ENCODE peak calls at places on chromosomes 1 and 21, in eight cellular contexts. One of them, this sample, is unnamed.
A peak's percentile ranks its signal among the peaks of the same experiment; 100 is the strongest.

GRCh38 chr1:30518186-30518585 is 205.2 kb downstream of the MATN1 start:
- DNase-seq in cardiac muscle cell: no peak
- DNase-seq in MM.1S: no peak
- DNase-seq in Karpas-422: no peak
- DNase-seq in CD8-positive, alpha-beta memory T cell: no peak
- DNase-seq in ovary: peak; percentile 5
- DNase-seq in fibroblast of lung: no peak
- DNase-seq in heart left ventricle: peak; percentile 9
- DNase-seq in this sample: no peak

GRCh38 chr1:50452700-50453099 is 29.5 kb upstream of the DMRTA2 start:
- DNase-seq in Karpas-422: no peak
- DNase-seq in CD8-positive, alpha-beta memory T cell: no peak
- DNase-seq in fibroblast of lung: no peak
- DNase-seq in cardiac muscle cell: no peak
- DNase-seq in heart left ventricle: no peak
- DNase-seq in MM.1S: no peak
- DNase-seq in ovary: no peak
- DNase-seq in this sample: no peak

GRCh38 chr1:87642581-87643129 is 314.0 kb downstream of the LMO4 start:
- DNase-seq in ovary: no peak
- DNase-seq in CD8-positive, alpha-beta memory T cell: no peak
- DNase-seq in MM.1S: peak; percentile 79
- DNase-seq in fibroblast of lung: peak; percentile 13
- DNase-seq in cardiac muscle cell: peak; percentile 61
- DNase-seq in Karpas-422: no peak
- DNase-seq in heart left ventricle: no peak
- DNase-seq in this sample: no peak

GRCh38 chr1:23824711-23825075 is 536 bp downstream of the HMGCL start:
- DNase-seq in heart left ventricle: no peak
- DNase-seq in MM.1S: no peak
- DNase-seq in fibroblast of lung: peak; percentile 6
- DNase-seq in CD8-positive, alpha-beta memory T cell: no peak
- DNase-seq in cardiac muscle cell: peak; percentile 13
- DNase-seq in Karpas-422: no peak
- DNase-seq in ovary: no peak
- DNase-seq in this sample: no peak

GRCh38 chr1:203080456-203080855 is 5.4 kb downstream of the MYOG start:
- DNase-seq in fibroblast of lung: no peak
- DNase-seq in cardiac muscle cell: no peak
- DNase-seq in heart left ventricle: no peak
- DNase-seq in MM.1S: no peak
- DNase-seq in ovary: no peak
- DNase-seq in CD8-positive, alpha-beta memory T cell: no peak
- DNase-seq in Karpas-422: no peak
- DNase-seq in this sample: no peak

GRCh38 chr1:167357305-167357704 is 136.6 kb downstream of the POU2F1 start:
- DNase-seq in cardiac muscle cell: no peak
- DNase-seq in ovary: no peak
- DNase-seq in heart left ventricle: no peak
- DNase-seq in CD8-positive, alpha-beta memory T cell: no peak
- DNase-seq in MM.1S: no peak
- DNase-seq in Karpas-422: peak; percentile 70
- DNase-seq in fibroblast of lung: no peak
- DNase-seq in this sample: no peak

GRCh38 chr21:45381036-45381787 is 23.8 kb upstream of the COL18A1 start:
- DNase-seq in Karpas-422: no peak
- DNase-seq in heart left ventricle: peak; percentile 12
- DNase-seq in CD8-positive, alpha-beta memory T cell: no peak
- DNase-seq in fibroblast of lung: no peak
- DNase-seq in cardiac muscle cell: no peak
- DNase-seq in MM.1S: no peak
- DNase-seq in ovary: peak; percentile 37
- DNase-seq in this sample: peak; percentile 45

GRCh38 chr21:32335601-32336575 is 37.2 kb downstream of the MRAP start:
- DNase-seq in ovary: no peak
- DNase-seq in CD8-positive, alpha-beta memory T cell: no peak
- DNase-seq in heart left ventricle: no peak
- DNase-seq in cardiac muscle cell: no peak
- DNase-seq in fibroblast of lung: peak; percentile 61
- DNase-seq in MM.1S: no peak
- DNase-seq in Karpas-422: no peak
- DNase-seq in this sample: no peak

GRCh38 chr1:168084396-168085231 is 52.1 kb downstream of the GPR161 start:
- DNase-seq in cardiac muscle cell: peak; percentile 75
- DNase-seq in heart left ventricle: peak; percentile 66
- DNase-seq in Karpas-422: peak; percentile 87
- DNase-seq in fibroblast of lung: peak; percentile 12
- DNase-seq in CD8-positive, alpha-beta memory T cell: peak; percentile 42
- DNase-seq in ovary: peak; percentile 83
- DNase-seq in MM.1S: peak; percentile 64
- DNase-seq in this sample: no peak

GRCh38 chr1:119743308-119743707 is 25.4 kb downstream of the HMGCS2 start:
- DNase-seq in MM.1S: no peak
- DNase-seq in CD8-positive, alpha-beta memory T cell: no peak
- DNase-seq in Karpas-422: no peak
- DNase-seq in ovary: no peak
- DNase-seq in heart left ventricle: no peak
- DNase-seq in cardiac muscle cell: no peak
- DNase-seq in fibroblast of lung: no peak
- DNase-seq in this sample: no peak

GRCh38 chr1:21661886-21662285 is 7.3 kb downstream of the RAP1GAP start:
- DNase-seq in Karpas-422: no peak
- DNase-seq in MM.1S: no peak
- DNase-seq in heart left ventricle: no peak
- DNase-seq in cardiac muscle cell: no peak
- DNase-seq in ovary: no peak
- DNase-seq in fibroblast of lung: no peak
- DNase-seq in CD8-positive, alpha-beta memory T cell: no peak
- DNase-seq in this sample: no peak

GRCh38 chr21:14684071-14684470 is 138.0 kb upstream of the SAMSN1 start:
- DNase-seq in ovary: no peak
- DNase-seq in MM.1S: no peak
- DNase-seq in CD8-positive, alpha-beta memory T cell: no peak
- DNase-seq in fibroblast of lung: no peak
- DNase-seq in cardiac muscle cell: no peak
- DNase-seq in Karpas-422: no peak
- DNase-seq in heart left ventricle: no peak
- DNase-seq in this sample: no peak

GRCh38 chr1:109386054-109386717 is 11.5 kb downstream of the SORT1 start:
- DNase-seq in Karpas-422: no peak
- DNase-seq in cardiac muscle cell: no peak
- DNase-seq in ovary: no peak
- DNase-seq in MM.1S: no peak
- DNase-seq in CD8-positive, alpha-beta memory T cell: no peak
- DNase-seq in heart left ventricle: no peak
- DNase-seq in fibroblast of lung: no peak
- DNase-seq in this sample: no peak
- H3K4me1 ChIP-seq in Karpas-422: peaks cover 24% of the 10 kb centered on the region
- H3K4me1 ChIP-seq in cardiac muscle cell: peaks cover 28% of the 10 kb centered on the region
- H3K4me1 ChIP-seq in ovary: no peaks in the 10 kb centered on the region
- H3K4me1 ChIP-seq in MM.1S: peaks cover 6% of the 10 kb centered on the region
- H3K4me1 ChIP-seq in CD8-positive, alpha-beta memory T cell: no peaks in the 10 kb centered on the region
- H3K4me1 ChIP-seq in heart left ventricle: peaks cover 40% of the 10 kb centered on the region
- H3K4me1 ChIP-seq in fibroblast of lung: peaks cover 12% of the 10 kb centered on the region
- H3K4me1 ChIP-seq in this sample: peaks cover 23% of the 10 kb centered on the region

GRCh38 chr21:43365611-43366426 is 61.1 kb downstream of the SIK1 start:
- DNase-seq in MM.1S: no peak
- DNase-seq in CD8-positive, alpha-beta memory T cell: no peak
- DNase-seq in heart left ventricle: no peak
- DNase-seq in Karpas-422: no peak
- DNase-seq in fibroblast of lung: no peak
- DNase-seq in cardiac muscle cell: no peak
- DNase-seq in ovary: peak; percentile 77
- DNase-seq in this sample: no peak
- H3K4me1 ChIP-seq in MM.1S: peaks cover 19% of the 10 kb centered on the region
- H3K4me1 ChIP-seq in CD8-positive, alpha-beta memory T cell: peaks cover 26% of the 10 kb centered on the region
- H3K4me1 ChIP-seq in heart left ventricle: peaks cover 12% of the 10 kb centered on the region
- H3K4me1 ChIP-seq in Karpas-422: peaks cover 44% of the 10 kb centered on the region
- H3K4me1 ChIP-seq in fibroblast of lung: peaks cover 4% of the 10 kb centered on the region
- H3K4me1 ChIP-seq in cardiac muscle cell: peaks cover 18% of the 10 kb centered on the region
- H3K4me1 ChIP-seq in ovary: peaks cover 11% of the 10 kb centered on the region
- H3K4me1 ChIP-seq in this sample: no peaks in the 10 kb centered on the region

GRCh38 chr1:42260376-42261078 is 74.5 kb downstream of the FOXJ3 start:
- DNase-seq in ovary: no peak
- DNase-seq in fibroblast of lung: no peak
- DNase-seq in Karpas-422: peak; percentile 59
- DNase-seq in heart left ventricle: no peak
- DNase-seq in cardiac muscle cell: no peak
- DNase-seq in CD8-positive, alpha-beta memory T cell: no peak
- DNase-seq in MM.1S: peak; percentile 69
- DNase-seq in this sample: no peak

GRCh38 chr1:42264791-42265190 is 70.2 kb downstream of the FOXJ3 start:
- DNase-seq in cardiac muscle cell: no peak
- DNase-seq in ovary: no peak
- DNase-seq in CD8-positive, alpha-beta memory T cell: no peak
- DNase-seq in Karpas-422: peak; percentile 56
- DNase-seq in fibroblast of lung: no peak
- DNase-seq in heart left ventricle: no peak
- DNase-seq in MM.1S: no peak
- DNase-seq in this sample: no peak

GRCh38 chr1:42263019-42263418 is 72.0 kb downstream of the FOXJ3 start:
- DNase-seq in fibroblast of lung: no peak
- DNase-seq in ovary: no peak
- DNase-seq in Karpas-422: no peak
- DNase-seq in CD8-positive, alpha-beta memory T cell: no peak
- DNase-seq in cardiac muscle cell: no peak
- DNase-seq in MM.1S: no peak
- DNase-seq in heart left ventricle: no peak
- DNase-seq in this sample: no peak

GRCh38 chr1:42267904-42268303 is 67.1 kb downstream of the FOXJ3 start:
- DNase-seq in MM.1S: no peak
- DNase-seq in heart left ventricle: no peak
- DNase-seq in cardiac muscle cell: no peak
- DNase-seq in ovary: no peak
- DNase-seq in fibroblast of lung: no peak
- DNase-seq in Karpas-422: no peak
- DNase-seq in CD8-positive, alpha-beta memory T cell: no peak
- DNase-seq in this sample: no peak

DNA sequence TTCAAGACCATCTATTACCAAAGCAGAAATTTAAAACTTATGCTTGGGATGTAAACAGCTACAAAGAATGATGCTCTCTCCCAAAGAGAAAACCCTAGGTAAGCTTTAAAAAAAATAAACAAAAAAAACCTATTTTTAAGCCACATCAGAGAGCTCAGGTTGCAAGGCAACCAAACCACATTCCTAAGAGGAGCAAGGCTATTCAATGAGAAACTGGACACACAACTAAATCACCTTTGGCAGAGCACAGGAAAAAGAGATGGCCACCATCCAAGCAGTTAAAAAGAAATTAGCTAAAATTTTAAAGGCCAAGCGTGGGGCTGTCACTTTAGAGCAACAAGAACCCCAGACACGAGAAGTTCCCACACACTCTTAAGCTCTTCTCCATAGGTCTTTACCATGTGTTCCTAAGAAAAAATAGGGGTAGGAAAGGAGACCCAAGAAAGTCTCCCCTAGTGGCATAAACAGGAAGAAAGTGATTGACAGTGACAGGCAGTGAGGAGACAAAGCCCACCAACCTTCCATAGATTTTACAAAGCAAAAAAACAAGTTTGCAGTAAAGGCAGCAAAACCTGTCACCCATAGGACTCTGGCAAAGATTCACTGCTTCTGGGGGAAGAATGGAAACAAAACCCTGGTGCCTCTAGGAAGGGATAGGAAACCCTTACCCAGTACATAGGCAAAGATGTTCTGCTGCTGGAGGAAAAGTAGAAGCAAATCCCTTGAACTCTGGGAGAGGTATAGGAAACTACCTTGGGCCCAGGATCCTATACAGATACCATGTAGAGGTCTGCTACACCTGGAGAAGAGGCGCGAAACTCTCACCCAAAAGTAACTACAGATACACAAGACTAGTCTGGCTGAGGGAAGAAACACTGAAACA is 68.5 kb downstream of the FOXJ3 start:
- DNase-seq in CD8-positive, alpha-beta memory T cell: no peak
- DNase-seq in heart left ventricle: no peak
- DNase-seq in cardiac muscle cell: no peak
- DNase-seq in Karpas-422: no peak
- DNase-seq in fibroblast of lung: peak; percentile 45
- DNase-seq in ovary: no peak
- DNase-seq in MM.1S: no peak
- DNase-seq in this sample: no peak
- H3K4me1 ChIP-seq in CD8-positive, alpha-beta memory T cell: peaks cover 14% of the 10 kb centered on the region
- H3K4me1 ChIP-seq in heart left ventricle: peaks cover 19% of the 10 kb centered on the region
- H3K4me1 ChIP-seq in cardiac muscle cell: peaks cover 13% of the 10 kb centered on the region
- H3K4me1 ChIP-seq in Karpas-422: peaks cover 47% of the 10 kb centered on the region
- H3K4me1 ChIP-seq in fibroblast of lung: no peaks in the 10 kb centered on the region
- H3K4me1 ChIP-seq in ovary: peaks cover 5% of the 10 kb centered on the region
- H3K4me1 ChIP-seq in MM.1S: peaks cover 6% of the 10 kb centered on the region
- H3K4me1 ChIP-seq in this sample: no peaks in the 10 kb centered on the region

GRCh38 chr1:67572594-67573221 is 112.3 kb upstream of the GADD45A start:
- DNase-seq in cardiac muscle cell: no peak
- DNase-seq in CD8-positive, alpha-beta memory T cell: no peak
- DNase-seq in MM.1S: no peak
- DNase-seq in Karpas-422: peak; percentile 31
- DNase-seq in fibroblast of lung: peak; percentile 42
- DNase-seq in ovary: no peak
- DNase-seq in heart left ventricle: no peak
- DNase-seq in this sample: no peak

GRCh38 chr1:67573481-67573880 is 111.5 kb upstream of the GADD45A start:
- DNase-seq in ovary: no peak
- DNase-seq in cardiac muscle cell: no peak
- DNase-seq in heart left ventricle: no peak
- DNase-seq in Karpas-422: no peak
- DNase-seq in MM.1S: no peak
- DNase-seq in CD8-positive, alpha-beta memory T cell: no peak
- DNase-seq in fibroblast of lung: no peak
- DNase-seq in this sample: no peak

GRCh38 chr1:67572217-67572593 is 112.8 kb upstream of the GADD45A start:
- DNase-seq in CD8-positive, alpha-beta memory T cell: no peak
- DNase-seq in cardiac muscle cell: no peak
- DNase-seq in Karpas-422: no peak
- DNase-seq in ovary: no peak
- DNase-seq in heart left ventricle: no peak
- DNase-seq in fibroblast of lung: peak; percentile 30
- DNase-seq in MM.1S: no peak
- DNase-seq in this sample: no peak

GRCh38 chr1:67571406-67571805 is 113.6 kb upstream of the GADD45A start:
- DNase-seq in fibroblast of lung: no peak
- DNase-seq in MM.1S: no peak
- DNase-seq in heart left ventricle: no peak
- DNase-seq in CD8-positive, alpha-beta memory T cell: no peak
- DNase-seq in Karpas-422: no peak
- DNase-seq in cardiac muscle cell: no peak
- DNase-seq in ovary: no peak
- DNase-seq in this sample: no peak

DNA sequence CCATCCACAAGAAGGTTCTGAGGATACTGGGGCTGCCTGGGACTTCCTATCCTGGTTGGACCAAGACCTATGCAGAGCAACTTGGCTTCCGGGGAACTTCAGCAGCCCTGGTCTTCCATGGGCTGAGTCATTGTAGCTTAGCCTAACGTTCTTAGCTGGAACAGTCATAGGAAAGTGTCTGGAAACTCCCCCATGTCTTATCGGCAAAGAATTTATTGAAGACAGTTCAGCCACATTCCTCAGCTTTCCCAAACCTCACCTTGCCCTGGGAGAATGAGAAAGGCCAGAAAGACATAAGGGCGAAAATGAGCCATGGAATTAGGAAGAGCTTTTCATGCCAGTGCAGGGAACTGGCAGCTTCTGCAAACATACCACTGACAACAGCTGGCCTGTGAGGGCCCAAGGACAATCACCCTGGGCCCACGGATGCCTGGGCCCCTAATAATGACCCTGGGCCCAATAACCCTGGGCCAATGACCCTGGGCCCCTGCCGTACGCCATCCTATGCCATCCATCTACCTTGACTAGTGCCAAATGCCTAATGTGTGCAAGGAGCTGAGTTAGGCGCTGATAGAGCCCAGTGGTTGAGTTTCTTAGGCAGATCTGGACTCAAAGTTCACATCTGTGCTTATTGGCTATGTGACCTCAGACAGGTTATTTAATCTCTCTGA is 114.4 kb upstream of the GADD45A start:
- DNase-seq in fibroblast of lung: peak; percentile 99
- DNase-seq in Karpas-422: no peak
- DNase-seq in CD8-positive, alpha-beta memory T cell: no peak
- DNase-seq in cardiac muscle cell: no peak
- DNase-seq in MM.1S: no peak
- DNase-seq in ovary: no peak
- DNase-seq in heart left ventricle: no peak
- DNase-seq in this sample: no peak
- H3K4me1 ChIP-seq in fibroblast of lung: peaks cover 8% of the 10 kb centered on the region
- H3K4me1 ChIP-seq in Karpas-422: no peaks in the 10 kb centered on the region
- H3K4me1 ChIP-seq in CD8-positive, alpha-beta memory T cell: no peaks in the 10 kb centered on the region
- H3K4me1 ChIP-seq in cardiac muscle cell: no peaks in the 10 kb centered on the region
- H3K4me1 ChIP-seq in MM.1S: no peaks in the 10 kb centered on the region
- H3K4me1 ChIP-seq in ovary: peaks cover 6% of the 10 kb centered on the region
- H3K4me1 ChIP-seq in heart left ventricle: peaks cover 8% of the 10 kb centered on the region
- H3K4me1 ChIP-seq in this sample: peaks cover 7% of the 10 kb centered on the region

This sample was measured in ascending aorta.